ENCODE peak calls at places on chromosomes 1 and 21, in nine cellular contexts. I is T-helper 17 cell; L is mammary epithelial cell; C is NCI-H2107; J is astrocyte of the spinal cord; S is HT1080; T is stimulated activated naive CD4-positive, alpha-beta T cell; B is NCI-H345; F is EL. M is an unnamed sample.

GRCh38 chr21:42040411-42041180 is 30.4 kb upstream of the ZBTB21 start:
- DNase-seq in I (no peak), T (no peak), L (peak), C (no peak), J (peak), F (peak), B (no peak), S (peak), M (no peak)

GRCh38 chr1:16367968-16368910 is 1.2 kb downstream of the SZRD1 start:
- DNase-seq in T (no peak), I (no peak), L (peak), F (peak), J (peak), C (no peak), B (no peak), S (peak), M (no peak)

GRCh38 chr1:245605480-245606156 is 450.8 kb downstream of the KIF26B start:
- DNase-seq in B (no peak), F (peak), I (no peak), J (peak), C (no peak), S (peak), T (no peak), L (peak), M (no peak)

GRCh38 chr1:41683681-41684500 is 199.4 kb upstream of the EDN2 start:
- DNase-seq in B (no peak), T (no peak), S (peak), I (no peak), C (no peak), J (no peak), L (no peak), F (peak), M (peak)

GRCh38 chr1:200518524-200518923 is 102.0 kb downstream of the KIF14 start:
- DNase-seq in B (no peak), T (no peak), S (no peak), I (no peak), L (no peak), C (no peak), F (no peak), J (no peak), M (no peak)

GRCh38 chr21:35346697-35347096 is 297.6 kb upstream of the RUNX1 start:
- DNase-seq in C (no peak), B (no peak), F (no peak), T (no peak), J (no peak), L (no peak), S (no peak), I (no peak), M (no peak)

GRCh38 chr1:117403597-117403996 is 36.3 kb downstream of the MAN1A2 start:
- DNase-seq in S (no peak), J (no peak), F (no peak), L (no peak), C (no peak), T (no peak), B (no peak), I (no peak), M (no peak)

GRCh38 chr1:40004857-40005256 is 35.7 kb upstream of the CAP1 start:
- DNase-seq in C (no peak), I (no peak), F (no peak), S (no peak), T (no peak), J (no peak), L (peak), B (no peak), M (no peak)

GRCh38 chr1:230540416-230540815 is 101.9 kb upstream of the COG2 start:
- DNase-seq in J (no peak), S (no peak), I (no peak), F (no peak), C (no peak), T (no peak), B (no peak), L (no peak), M (no peak)

GRCh38 chr21:26800455-26801454 is 44.5 kb downstream of the ADAMTS1 start:
- DNase-seq in L (no peak), I (no peak), F (no peak), T (no peak), J (peak), S (no peak), B (no peak), C (no peak), M (no peak)

GRCh38 chr1:11417162-11417561 is 61.8 kb upstream of the DISP3 start:
- DNase-seq in C (no peak), L (no peak), F (no peak), B (no peak), I (no peak), T (no peak), J (no peak), S (no peak), M (no peak)

GRCh38 chr1:107622975-107623374 is 342.0 kb downstream of the VAV3 start:
- DNase-seq in L (peak), F (no peak), T (no peak), I (no peak), B (no peak), S (peak), J (no peak), C (no peak), M (no peak)

GRCh38 chr1:180213401-180214177 is 16.5 kb upstream of the LHX4 start:
- DNase-seq in I (peak), C (no peak), L (peak), J (no peak), T (no peak), F (no peak), S (peak), B (no peak), M (no peak)

GRCh38 chr1:86704972-86705632 is 726 bp downstream of the SH3GLB1 start:
- DNase-seq in C (peak), J (peak), L (peak), I (peak), F (peak), B (peak), T (peak), S (peak), M (no peak)

GRCh38 chr1:201619513-201619912 is 80.6 kb downstream of the NAV1 start:
- DNase-seq in L (no peak), I (no peak), C (no peak), S (peak), B (no peak), F (peak), J (no peak), T (no peak), M (no peak)

GRCh38 chr1:86753700-86754099 is 49.3 kb downstream of the SH3GLB1 start:
- DNase-seq in I (no peak), J (no peak), F (peak), L (peak), T (no peak), C (no peak), S (peak), B (peak), M (no peak)

GRCh38 chr1:202143011-202143767 is 1.3 kb downstream of the ARL8A start:
- DNase-seq in C (no peak), L (peak), F (peak), T (no peak), J (no peak), S (no peak), B (no peak), I (no peak), M (no peak)

GRCh38 chr1:45012639-45013278 is 705 bp downstream of the UROD start:
- DNase-seq in L (peak), F (peak), J (peak), T (no peak), B (peak), S (peak), C (peak), I (no peak), M (no peak)

GRCh38 chr1:184664042-184664659 is 90.5 kb downstream of the EDEM3 start:
- DNase-seq in C (peak), B (peak), L (peak), T (no peak), F (peak), I (peak), J (peak), S (peak), M (no peak)

GRCh38 chr1:24150228-24151174 is 7.6 kb upstream of the IL22RA1 start:
- DNase-seq in J (peak), S (peak), I (peak), B (peak), L (peak), T (peak), C (peak), F (peak), M (peak)

M was measured in activated T-helper 9 cell treated with anti-CD3 and anti-CD28 coated beads, Interleukin-2, amount 50 U/mL, for 16 hours.